ENCODE peak calls at places on chromosomes 3 and 15, in seven cellular contexts. One of them, this sample, is unnamed.

GRCh38 chr3:99484871-99485270 is 153.5 kb upstream of the COL8A1 start:
- DNase-seq in GM10248: no peak
- DNase-seq in EH: peak; percentile 77
- DNase-seq in CD8-positive, alpha-beta memory T cell: no peak
- DNase-seq in NCI-H1436 treated with DMSO at 0.1 percent for 48 hours: no peak
- DNase-seq in stimulated activated CD8-positive, alpha-beta memory T cell treated with anti-CD3 and anti-CD28 coated beads, Interleukin-15, amount 100 ng/mL, for 4 hours: no peak
- DNase-seq in NCI-H1417: no peak
- DNase-seq in this sample: peak; percentile 83

GRCh38 chr3:35486295-35486694 is 153.0 kb upstream of the ARPP21 start:
- DNase-seq in GM10248: no peak
- DNase-seq in EH: no peak
- DNase-seq in CD8-positive, alpha-beta memory T cell: no peak
- DNase-seq in NCI-H1436 treated with DMSO at 0.1 percent for 48 hours: no peak
- DNase-seq in stimulated activated CD8-positive, alpha-beta memory T cell treated with anti-CD3 and anti-CD28 coated beads, Interleukin-15, amount 100 ng/mL, for 4 hours: no peak
- DNase-seq in NCI-H1417: no peak
- DNase-seq in this sample: no peak

GRCh38 chr3:194395767-194396527 is 3.1 kb downstream of the GP5 start:
- DNase-seq in GM10248: no peak
- DNase-seq in EH: peak; percentile 29
- DNase-seq in CD8-positive, alpha-beta memory T cell: no peak
- DNase-seq in NCI-H1436 treated with DMSO at 0.1 percent for 48 hours: no peak
- DNase-seq in stimulated activated CD8-positive, alpha-beta memory T cell treated with anti-CD3 and anti-CD28 coated beads, Interleukin-15, amount 100 ng/mL, for 4 hours: peak; percentile 30
- DNase-seq in NCI-H1417: no peak
- DNase-seq in this sample: peak; percentile 31

GRCh38 chr3:76679510-76679909 is 360.4 kb upstream of the ROBO2 start:
- DNase-seq in GM10248: no peak
- DNase-seq in EH: no peak
- DNase-seq in CD8-positive, alpha-beta memory T cell: no peak
- DNase-seq in NCI-H1436 treated with DMSO at 0.1 percent for 48 hours: no peak
- DNase-seq in stimulated activated CD8-positive, alpha-beta memory T cell treated with anti-CD3 and anti-CD28 coated beads, Interleukin-15, amount 100 ng/mL, for 4 hours: no peak
- DNase-seq in NCI-H1417: no peak
- DNase-seq in this sample: peak; percentile 28

GRCh38 chr3:129003578-129004112 is 2.5 kb downstream of the EFCC1 start:
- DNase-seq in GM10248: no peak
- DNase-seq in EH: no peak
- DNase-seq in CD8-positive, alpha-beta memory T cell: peak; percentile 55
- DNase-seq in NCI-H1436 treated with DMSO at 0.1 percent for 48 hours: no peak
- DNase-seq in stimulated activated CD8-positive, alpha-beta memory T cell treated with anti-CD3 and anti-CD28 coated beads, Interleukin-15, amount 100 ng/mL, for 4 hours: no peak
- DNase-seq in NCI-H1417: peak; percentile 93
- DNase-seq in this sample: no peak

GRCh38 chr3:56593455-56594158 is 36.6 kb downstream of the CCDC66 start:
- DNase-seq in GM10248: no peak
- DNase-seq in EH: no peak
- DNase-seq in CD8-positive, alpha-beta memory T cell: peak; percentile 32
- DNase-seq in NCI-H1436 treated with DMSO at 0.1 percent for 48 hours: no peak
- DNase-seq in stimulated activated CD8-positive, alpha-beta memory T cell treated with anti-CD3 and anti-CD28 coated beads, Interleukin-15, amount 100 ng/mL, for 4 hours: no peak
- DNase-seq in NCI-H1417: no peak
- DNase-seq in this sample: no peak

GRCh38 chr3:38588276-38588971 is 61.1 kb downstream of the SCN5A start:
- DNase-seq in GM10248: no peak
- DNase-seq in EH: no peak
- DNase-seq in CD8-positive, alpha-beta memory T cell: no peak
- DNase-seq in NCI-H1436 treated with DMSO at 0.1 percent for 48 hours: no peak
- DNase-seq in stimulated activated CD8-positive, alpha-beta memory T cell treated with anti-CD3 and anti-CD28 coated beads, Interleukin-15, amount 100 ng/mL, for 4 hours: no peak
- DNase-seq in NCI-H1417: no peak
- DNase-seq in this sample: no peak

GRCh38 chr3:61224823-61225222 is 26.4 kb downstream of the FHIT start:
- DNase-seq in GM10248: no peak
- DNase-seq in EH: no peak
- DNase-seq in CD8-positive, alpha-beta memory T cell: no peak
- DNase-seq in NCI-H1436 treated with DMSO at 0.1 percent for 48 hours: no peak
- DNase-seq in stimulated activated CD8-positive, alpha-beta memory T cell treated with anti-CD3 and anti-CD28 coated beads, Interleukin-15, amount 100 ng/mL, for 4 hours: no peak
- DNase-seq in NCI-H1417: no peak
- DNase-seq in this sample: no peak

GRCh38 chr3:62876064-62876463 is 848 bp upstream of the CADPS start:
- DNase-seq in GM10248: peak; percentile 10
- DNase-seq in EH: peak; percentile 48
- DNase-seq in CD8-positive, alpha-beta memory T cell: no peak
- DNase-seq in NCI-H1436 treated with DMSO at 0.1 percent for 48 hours: no peak
- DNase-seq in stimulated activated CD8-positive, alpha-beta memory T cell treated with anti-CD3 and anti-CD28 coated beads, Interleukin-15, amount 100 ng/mL, for 4 hours: no peak
- DNase-seq in NCI-H1417: peak; percentile 52
- DNase-seq in this sample: peak; percentile 36

GRCh38 chr15:90039996-90040395 is 38.9 kb downstream of the ZNF710 start:
- DNase-seq in GM10248: no peak
- DNase-seq in EH: peak; percentile 24
- DNase-seq in CD8-positive, alpha-beta memory T cell: no peak
- DNase-seq in NCI-H1436 treated with DMSO at 0.1 percent for 48 hours: no peak
- DNase-seq in stimulated activated CD8-positive, alpha-beta memory T cell treated with anti-CD3 and anti-CD28 coated beads, Interleukin-15, amount 100 ng/mL, for 4 hours: no peak
- DNase-seq in NCI-H1417: no peak
- DNase-seq in this sample: no peak

GRCh38 chr3:58173670-58174472 is 36.9 kb downstream of the DNASE1L3 start:
- DNase-seq in GM10248: peak; percentile 70
- DNase-seq in EH: peak; percentile 36
- DNase-seq in CD8-positive, alpha-beta memory T cell: no peak
- DNase-seq in NCI-H1436 treated with DMSO at 0.1 percent for 48 hours: no peak
- DNase-seq in stimulated activated CD8-positive, alpha-beta memory T cell treated with anti-CD3 and anti-CD28 coated beads, Interleukin-15, amount 100 ng/mL, for 4 hours: no peak
- DNase-seq in NCI-H1417: peak; percentile 27
- DNase-seq in this sample: peak; percentile 44

GRCh38 chr15:40344631-40345120 is 3.9 kb upstream of the CCDC9B start:
- DNase-seq in GM10248: peak; percentile 88
- DNase-seq in EH: peak; percentile 84
- DNase-seq in CD8-positive, alpha-beta memory T cell: peak; percentile 56
- DNase-seq in NCI-H1436 treated with DMSO at 0.1 percent for 48 hours: peak; percentile 54
- DNase-seq in stimulated activated CD8-positive, alpha-beta memory T cell treated with anti-CD3 and anti-CD28 coated beads, Interleukin-15, amount 100 ng/mL, for 4 hours: no peak
- DNase-seq in NCI-H1417: no peak
- DNase-seq in this sample: peak; percentile 76

GRCh38 chr3:67288707-67289106 is 290.6 kb downstream of the KBTBD8 start:
- DNase-seq in GM10248: no peak
- DNase-seq in EH: no peak
- DNase-seq in CD8-positive, alpha-beta memory T cell: no peak
- DNase-seq in NCI-H1436 treated with DMSO at 0.1 percent for 48 hours: no peak
- DNase-seq in stimulated activated CD8-positive, alpha-beta memory T cell treated with anti-CD3 and anti-CD28 coated beads, Interleukin-15, amount 100 ng/mL, for 4 hours: no peak
- DNase-seq in NCI-H1417: no peak
- DNase-seq in this sample: no peak

GRCh38 chr3:52532517-52532837 is 1.2 kb downstream of the NT5DC2 start:
- DNase-seq in GM10248: no peak
- DNase-seq in EH: peak; percentile 70
- DNase-seq in CD8-positive, alpha-beta memory T cell: peak; percentile 48
- DNase-seq in NCI-H1436 treated with DMSO at 0.1 percent for 48 hours: no peak
- DNase-seq in stimulated activated CD8-positive, alpha-beta memory T cell treated with anti-CD3 and anti-CD28 coated beads, Interleukin-15, amount 100 ng/mL, for 4 hours: no peak
- DNase-seq in NCI-H1417: no peak
- DNase-seq in this sample: peak; percentile 63

GRCh38 chr3:49607796-49608195 is 53.5 kb downstream of the BSN start:
- DNase-seq in GM10248: no peak
- DNase-seq in EH: no peak
- DNase-seq in CD8-positive, alpha-beta memory T cell: no peak
- DNase-seq in NCI-H1436 treated with DMSO at 0.1 percent for 48 hours: no peak
- DNase-seq in stimulated activated CD8-positive, alpha-beta memory T cell treated with anti-CD3 and anti-CD28 coated beads, Interleukin-15, amount 100 ng/mL, for 4 hours: no peak
- DNase-seq in NCI-H1417: no peak
- DNase-seq in this sample: no peak

GRCh38 chr15:50803479-50803878 is 38.0 kb upstream of the SPPL2A start:
- DNase-seq in GM10248: no peak
- DNase-seq in EH: no peak
- DNase-seq in CD8-positive, alpha-beta memory T cell: no peak
- DNase-seq in NCI-H1436 treated with DMSO at 0.1 percent for 48 hours: no peak
- DNase-seq in stimulated activated CD8-positive, alpha-beta memory T cell treated with anti-CD3 and anti-CD28 coated beads, Interleukin-15, amount 100 ng/mL, for 4 hours: no peak
- DNase-seq in NCI-H1417: no peak
- DNase-seq in this sample: no peak

GRCh38 chr3:36744770-36745169 is 19.6 kb downstream of the DCLK3 start:
- DNase-seq in GM10248: no peak
- DNase-seq in EH: no peak
- DNase-seq in CD8-positive, alpha-beta memory T cell: no peak
- DNase-seq in NCI-H1436 treated with DMSO at 0.1 percent for 48 hours: no peak
- DNase-seq in stimulated activated CD8-positive, alpha-beta memory T cell treated with anti-CD3 and anti-CD28 coated beads, Interleukin-15, amount 100 ng/mL, for 4 hours: no peak
- DNase-seq in NCI-H1417: no peak
- DNase-seq in this sample: no peak

GRCh38 chr3:128734523-128735189 is 8.7 kb downstream of the RAB7A start:
- DNase-seq in GM10248: peak; percentile 29
- DNase-seq in EH: peak; percentile 26
- DNase-seq in CD8-positive, alpha-beta memory T cell: no peak
- DNase-seq in NCI-H1436 treated with DMSO at 0.1 percent for 48 hours: no peak
- DNase-seq in stimulated activated CD8-positive, alpha-beta memory T cell treated with anti-CD3 and anti-CD28 coated beads, Interleukin-15, amount 100 ng/mL, for 4 hours: no peak
- DNase-seq in NCI-H1417: no peak
- DNase-seq in this sample: no peak

GRCh38 chr3:144521131-144521530 is 549.5 kb downstream of the DIPK2A start:
- DNase-seq in GM10248: no peak
- DNase-seq in EH: no peak
- DNase-seq in CD8-positive, alpha-beta memory T cell: no peak
- DNase-seq in NCI-H1436 treated with DMSO at 0.1 percent for 48 hours: peak; percentile 56
- DNase-seq in stimulated activated CD8-positive, alpha-beta memory T cell treated with anti-CD3 and anti-CD28 coated beads, Interleukin-15, amount 100 ng/mL, for 4 hours: no peak
- DNase-seq in NCI-H1417: no peak
- DNase-seq in this sample: no peak

GRCh38 chr15:68526269-68526668 is 52.5 kb upstream of the CORO2B start:
- DNase-seq in GM10248: no peak
- DNase-seq in EH: peak; percentile 90
- DNase-seq in CD8-positive, alpha-beta memory T cell: no peak
- DNase-seq in NCI-H1436 treated with DMSO at 0.1 percent for 48 hours: no peak
- DNase-seq in stimulated activated CD8-positive, alpha-beta memory T cell treated with anti-CD3 and anti-CD28 coated beads, Interleukin-15, amount 100 ng/mL, for 4 hours: no peak
- DNase-seq in NCI-H1417: no peak
- DNase-seq in this sample: peak; percentile 54

GRCh38 chr15:61047783-61048182 is 181.3 kb downstream of the RORA start:
- DNase-seq in GM10248: no peak
- DNase-seq in EH: no peak
- DNase-seq in CD8-positive, alpha-beta memory T cell: no peak
- DNase-seq in NCI-H1436 treated with DMSO at 0.1 percent for 48 hours: no peak
- DNase-seq in stimulated activated CD8-positive, alpha-beta memory T cell treated with anti-CD3 and anti-CD28 coated beads, Interleukin-15, amount 100 ng/mL, for 4 hours: no peak
- DNase-seq in NCI-H1417: no peak
- DNase-seq in this sample: peak; percentile 37

GRCh38 chr15:85593809-85594441 is 200.8 kb downstream of the KLHL25 start:
- DNase-seq in GM10248: no peak
- DNase-seq in EH: no peak
- DNase-seq in CD8-positive, alpha-beta memory T cell: no peak
- DNase-seq in NCI-H1436 treated with DMSO at 0.1 percent for 48 hours: no peak
- DNase-seq in stimulated activated CD8-positive, alpha-beta memory T cell treated with anti-CD3 and anti-CD28 coated beads, Interleukin-15, amount 100 ng/mL, for 4 hours: no peak
- DNase-seq in NCI-H1417: no peak
- DNase-seq in this sample: no peak

GRCh38 chr3:123021986-123022510 is 5.5 kb downstream of the SEMA5B start:
- DNase-seq in GM10248: no peak
- DNase-seq in EH: no peak
- DNase-seq in CD8-positive, alpha-beta memory T cell: no peak
- DNase-seq in NCI-H1436 treated with DMSO at 0.1 percent for 48 hours: no peak
- DNase-seq in stimulated activated CD8-positive, alpha-beta memory T cell treated with anti-CD3 and anti-CD28 coated beads, Interleukin-15, amount 100 ng/mL, for 4 hours: no peak
- DNase-seq in NCI-H1417: peak; percentile 33
- DNase-seq in this sample: no peak

GRCh38 chr3:61956236-61956635 is 394.9 kb downstream of the PTPRG start:
- DNase-seq in GM10248: no peak
- DNase-seq in EH: peak; percentile 82
- DNase-seq in CD8-positive, alpha-beta memory T cell: no peak
- DNase-seq in NCI-H1436 treated with DMSO at 0.1 percent for 48 hours: no peak
- DNase-seq in stimulated activated CD8-positive, alpha-beta memory T cell treated with anti-CD3 and anti-CD28 coated beads, Interleukin-15, amount 100 ng/mL, for 4 hours: no peak
- DNase-seq in NCI-H1417: no peak
- DNase-seq in this sample: peak; percentile 71